ENCODE peak calls at places on chromosomes 13 and 19, in five cellular contexts. One of them, this sample, is unnamed.
A peak's percentile ranks its signal among the peaks of the same experiment; 100 is the strongest.

GRCh38 chr13:52006491-52007245 is 4.6 kb downstream of the ATP7B start:
- DNase-seq in substantia nigra: no peak
- DNase-seq in effector memory CD4-positive, alpha-beta T cell: no peak
- DNase-seq in mesenchymal stem cell: no peak
- DNase-seq in cardiac muscle cell: no peak
- DNase-seq in this sample: no peak

GRCh38 chr13:46211116-46211515 is 612 bp upstream of the LRRC63 start:
- DNase-seq in substantia nigra: no peak
- DNase-seq in mesenchymal stem cell: peak; percentile 25
- DNase-seq in cardiac muscle cell: no peak
- DNase-seq in effector memory CD4-positive, alpha-beta T cell: no peak
- DNase-seq in this sample: no peak

GRCh38 chr19:49409441-49410029 is 13.7 kb downstream of the PTH2 start:
- DNase-seq in effector memory CD4-positive, alpha-beta T cell: no peak
- DNase-seq in substantia nigra: no peak
- DNase-seq in mesenchymal stem cell: no peak
- DNase-seq in cardiac muscle cell: no peak
- DNase-seq in this sample: no peak

GRCh38 chr13:71718931-71719330 is 148.1 kb downstream of the DACH1 start:
- DNase-seq in substantia nigra: no peak
- DNase-seq in mesenchymal stem cell: no peak
- DNase-seq in effector memory CD4-positive, alpha-beta T cell: no peak
- DNase-seq in cardiac muscle cell: no peak
- DNase-seq in this sample: no peak

GRCh38 chr13:109402976-109403375 is 383.4 kb downstream of the IRS2 start:
- DNase-seq in effector memory CD4-positive, alpha-beta T cell: no peak
- DNase-seq in cardiac muscle cell: no peak
- DNase-seq in mesenchymal stem cell: no peak
- DNase-seq in substantia nigra: no peak
- DNase-seq in this sample: no peak

GRCh38 chr13:30415430-30416030 is 6.8 kb upstream of the UBE2L5 start:
- DNase-seq in effector memory CD4-positive, alpha-beta T cell: no peak
- DNase-seq in mesenchymal stem cell: no peak
- DNase-seq in cardiac muscle cell: no peak
- DNase-seq in substantia nigra: no peak
- DNase-seq in this sample: no peak

GRCh38 chr13:47813683-47814082 is 187.4 kb downstream of the SUCLA2 start:
- DNase-seq in substantia nigra: no peak
- DNase-seq in cardiac muscle cell: no peak
- DNase-seq in effector memory CD4-positive, alpha-beta T cell: no peak
- DNase-seq in mesenchymal stem cell: no peak
- DNase-seq in this sample: no peak

GRCh38 chr13:31850041-31850440 is 110.7 kb downstream of the RXFP2 start:
- DNase-seq in effector memory CD4-positive, alpha-beta T cell: no peak
- DNase-seq in mesenchymal stem cell: no peak
- DNase-seq in cardiac muscle cell: no peak
- DNase-seq in substantia nigra: no peak
- DNase-seq in this sample: no peak

GRCh38 chr19:54063350-54064078 is at the start of gene VSTM1:
- DNase-seq in effector memory CD4-positive, alpha-beta T cell: no peak
- DNase-seq in cardiac muscle cell: no peak
- DNase-seq in substantia nigra: no peak
- DNase-seq in mesenchymal stem cell: no peak
- DNase-seq in this sample: no peak

GRCh38 chr19:6271721-6272410 is 7.9 kb downstream of the MLLT1 start:
- DNase-seq in substantia nigra: peak; percentile 29
- DNase-seq in mesenchymal stem cell: peak; percentile 92
- DNase-seq in effector memory CD4-positive, alpha-beta T cell: no peak
- DNase-seq in cardiac muscle cell: peak; percentile 71
- DNase-seq in this sample: no peak

GRCh38 chr13:93861818-93862217 is 617.7 kb downstream of the DCT start:
- DNase-seq in cardiac muscle cell: peak; percentile 8
- DNase-seq in substantia nigra: no peak
- DNase-seq in effector memory CD4-positive, alpha-beta T cell: no peak
- DNase-seq in mesenchymal stem cell: peak; percentile 92
- DNase-seq in this sample: peak; percentile 24

GRCh38 chr13:93561553-93561952 is 334.9 kb downstream of the GPC6 start:
- DNase-seq in effector memory CD4-positive, alpha-beta T cell: no peak
- DNase-seq in substantia nigra: no peak
- DNase-seq in cardiac muscle cell: no peak
- DNase-seq in mesenchymal stem cell: no peak
- DNase-seq in this sample: no peak

GRCh38 chr19:9673912-9674668 is 810 bp downstream of the ZNF562 start:
- DNase-seq in cardiac muscle cell: no peak
- DNase-seq in mesenchymal stem cell: peak; percentile 11
- DNase-seq in effector memory CD4-positive, alpha-beta T cell: no peak
- DNase-seq in substantia nigra: no peak
- DNase-seq in this sample: no peak

GRCh38 chr13:99977912-99978780 is 3.4 kb upstream of the ZIC2 start:
- DNase-seq in cardiac muscle cell: peak; percentile 18
- DNase-seq in substantia nigra: no peak
- DNase-seq in mesenchymal stem cell: no peak
- DNase-seq in effector memory CD4-positive, alpha-beta T cell: no peak
- DNase-seq in this sample: no peak

GRCh38 chr19:10854350-10855089 is 6.3 kb downstream of the C19orf38 start:
- DNase-seq in effector memory CD4-positive, alpha-beta T cell: no peak
- DNase-seq in substantia nigra: no peak
- DNase-seq in cardiac muscle cell: no peak
- DNase-seq in mesenchymal stem cell: no peak
- DNase-seq in this sample: no peak

DNA sequence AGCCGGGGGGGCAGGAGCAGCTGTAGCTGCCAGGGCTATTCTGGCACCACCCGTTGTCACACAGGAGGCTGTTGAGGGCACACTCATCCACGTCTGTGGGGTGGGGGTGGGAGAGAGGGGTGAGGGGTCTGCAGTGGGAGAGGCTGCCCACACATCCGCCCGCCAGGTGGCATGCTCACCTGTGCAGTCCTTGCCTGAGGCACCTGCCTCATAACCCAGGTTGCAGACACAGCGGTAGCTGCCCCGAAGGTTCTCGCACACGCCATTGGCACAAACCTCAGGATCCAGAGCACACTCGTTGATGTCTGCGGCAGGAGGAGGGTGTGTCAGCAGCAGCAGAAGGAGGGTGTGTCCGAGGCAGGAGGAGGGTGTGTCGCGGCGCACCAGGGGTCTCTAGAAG is 20.3 kb downstream of the FBN3 start:
- DNase-seq in cardiac muscle cell: no peak
- DNase-seq in substantia nigra: no peak
- DNase-seq in mesenchymal stem cell: no peak
- DNase-seq in effector memory CD4-positive, alpha-beta T cell: no peak
- DNase-seq in this sample: no peak
- H3K27ac ChIP-seq in cardiac muscle cell: no peak overlapping the region
- H3K27ac ChIP-seq in substantia nigra: no peak overlapping the region
- H3K27ac ChIP-seq in mesenchymal stem cell: no peak overlapping the region
- H3K27ac ChIP-seq in effector memory CD4-positive, alpha-beta T cell: no peak overlapping the region
- H3K27ac ChIP-seq in this sample: no peak overlapping the region

DNA sequence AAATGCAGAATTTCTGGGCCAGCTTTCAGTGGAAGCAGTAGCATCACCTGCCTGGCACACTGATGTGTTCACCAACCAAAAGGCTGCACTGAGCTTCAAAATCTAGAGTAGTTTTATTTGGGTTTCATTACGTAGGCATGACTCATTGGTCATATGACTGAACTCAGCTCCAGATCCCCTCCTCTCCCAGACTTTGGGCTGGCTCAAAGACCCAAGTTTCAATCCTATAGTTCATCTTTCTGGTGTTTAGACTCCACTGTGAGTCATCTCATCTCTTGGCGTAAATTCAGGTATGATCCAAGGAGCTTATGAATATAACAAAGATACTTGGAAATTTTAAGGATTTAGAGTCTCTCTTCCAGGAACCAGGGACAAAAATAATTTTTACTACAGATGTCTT is 17.7 kb downstream of the ZMYM5 start:
- DNase-seq in mesenchymal stem cell: peak; percentile 92
- DNase-seq in effector memory CD4-positive, alpha-beta T cell: no peak
- DNase-seq in substantia nigra: no peak
- DNase-seq in cardiac muscle cell: no peak
- DNase-seq in this sample: peak; percentile 96
- H3K27ac ChIP-seq in mesenchymal stem cell: peak overlapping the region; percentile 17
- H3K27ac ChIP-seq in effector memory CD4-positive, alpha-beta T cell: no peak overlapping the region
- H3K27ac ChIP-seq in substantia nigra: no peak overlapping the region
- H3K27ac ChIP-seq in cardiac muscle cell: no peak overlapping the region
- H3K27ac ChIP-seq in this sample: peak overlapping the region; percentile 42

GRCh38 chr19:44401108-44401786 is at the start of gene ZNF285:
- DNase-seq in mesenchymal stem cell: peak; percentile 96
- DNase-seq in effector memory CD4-positive, alpha-beta T cell: peak; percentile 13
- DNase-seq in cardiac muscle cell: peak; percentile 97
- DNase-seq in substantia nigra: no peak
- DNase-seq in this sample: peak; percentile 94
- H3K27ac ChIP-seq in mesenchymal stem cell: no peak within 1 kb of the TSS
- H3K27ac ChIP-seq in effector memory CD4-positive, alpha-beta T cell: no peak within 1 kb of the TSS
- H3K27ac ChIP-seq in cardiac muscle cell: no peak within 1 kb of the TSS
- H3K27ac ChIP-seq in substantia nigra: no peak within 1 kb of the TSS
- H3K27ac ChIP-seq in this sample: peak within 1 kb of the TSS; percentile 39

DNA sequence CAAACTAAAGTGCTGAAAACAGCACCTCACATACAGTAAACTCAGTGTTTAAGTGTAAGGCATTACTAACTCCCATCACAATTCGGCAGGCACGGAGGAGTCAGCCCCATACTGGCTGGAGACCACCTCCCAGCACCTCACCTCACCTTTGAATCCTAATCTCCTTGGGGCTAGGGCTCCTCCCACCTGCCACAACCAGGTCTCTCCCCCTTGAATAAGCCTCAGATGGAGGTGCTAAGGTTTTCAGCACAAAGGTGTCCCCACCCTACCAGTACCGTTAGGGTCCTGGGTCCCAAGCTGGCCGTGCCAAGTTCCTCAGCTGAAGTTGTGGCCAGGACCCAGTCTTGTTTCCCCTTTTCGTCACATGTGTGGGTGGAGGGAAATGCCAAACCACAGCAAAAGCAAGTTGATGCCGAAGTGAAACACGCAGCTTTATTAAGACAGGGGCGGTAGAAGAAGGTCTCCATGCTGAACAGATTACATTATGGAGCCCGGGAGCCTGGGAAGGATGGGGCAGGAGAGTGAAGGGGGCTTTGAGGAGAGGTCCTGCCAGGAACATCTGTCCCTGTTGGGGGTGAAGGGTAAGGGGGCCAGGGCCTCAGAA is at the start of gene IGFLR1:
- DNase-seq in mesenchymal stem cell: no peak
- DNase-seq in effector memory CD4-positive, alpha-beta T cell: peak; percentile 36
- DNase-seq in substantia nigra: no peak
- DNase-seq in cardiac muscle cell: no peak
- DNase-seq in this sample: no peak
- H3K27ac ChIP-seq in mesenchymal stem cell: no peak within 1 kb of the TSS
- H3K27ac ChIP-seq in effector memory CD4-positive, alpha-beta T cell: peak within 1 kb of the TSS; percentile 82
- H3K27ac ChIP-seq in substantia nigra: peak within 1 kb of the TSS; percentile 95
- H3K27ac ChIP-seq in cardiac muscle cell: peak within 1 kb of the TSS; percentile 92
- H3K27ac ChIP-seq in this sample: no peak within 1 kb of the TSS

GRCh38 chr13:25683662-25684370 is 312.0 kb downstream of the ATP8A2 start:
- DNase-seq in cardiac muscle cell: no peak
- DNase-seq in effector memory CD4-positive, alpha-beta T cell: no peak
- DNase-seq in mesenchymal stem cell: no peak
- DNase-seq in substantia nigra: no peak
- DNase-seq in this sample: no peak
- H3K27ac ChIP-seq in cardiac muscle cell: no peak overlapping the region
- H3K27ac ChIP-seq in effector memory CD4-positive, alpha-beta T cell: no peak overlapping the region
- H3K27ac ChIP-seq in mesenchymal stem cell: no peak overlapping the region
- H3K27ac ChIP-seq in substantia nigra: no peak overlapping the region
- H3K27ac ChIP-seq in this sample: no peak overlapping the region

GRCh38 chr19:32971012-32971595 is 654 bp downstream of the CEP89 start:
- DNase-seq in cardiac muscle cell: no peak
- DNase-seq in effector memory CD4-positive, alpha-beta T cell: no peak
- DNase-seq in substantia nigra: no peak
- DNase-seq in mesenchymal stem cell: no peak
- DNase-seq in this sample: no peak
- H3K27ac ChIP-seq in cardiac muscle cell: no peak overlapping the region
- H3K27ac ChIP-seq in effector memory CD4-positive, alpha-beta T cell: peak overlapping the region; percentile 60
- H3K27ac ChIP-seq in substantia nigra: no peak overlapping the region
- H3K27ac ChIP-seq in mesenchymal stem cell: no peak overlapping the region
- H3K27ac ChIP-seq in this sample: peak overlapping the region; percentile 39

GRCh38 chr19:18122424-18122823 is 24.8 kb downstream of the MAST3 start:
- DNase-seq in effector memory CD4-positive, alpha-beta T cell: no peak
- DNase-seq in mesenchymal stem cell: no peak
- DNase-seq in cardiac muscle cell: no peak
- DNase-seq in substantia nigra: no peak
- DNase-seq in this sample: no peak
- H3K27ac ChIP-seq in effector memory CD4-positive, alpha-beta T cell: no peak overlapping the region
- H3K27ac ChIP-seq in mesenchymal stem cell: no peak overlapping the region
- H3K27ac ChIP-seq in cardiac muscle cell: no peak overlapping the region
- H3K27ac ChIP-seq in substantia nigra: peak overlapping the region; percentile 55
- H3K27ac ChIP-seq in this sample: no peak overlapping the region

This sample was measured in AG04450.